ENCODE peak calls at places on chromosomes 1 and 21, in nine cellular contexts. T, Y, Z, R, C, W, F, L and Q are unnamed samples.

GRCh38 chr1:145711213-145711651 is 4.1 kb upstream of the PDZK1 start:
- DNase-seq in T (no peak), Y (peak), Z (no peak), R (no peak), C (no peak), W (no peak), F (no peak), L (no peak), Q (no peak)

GRCh38 chr1:58397187-58397820 is 149.2 kb downstream of the OMA1 start:
- DNase-seq in T (no peak), Y (no peak), Z (no peak), R (peak), C (no peak), W (no peak), F (no peak), L (no peak), Q (no peak)

GRCh38 chr1:20729155-20729931 is 3.2 kb downstream of the SH2D5 start:
- DNase-seq in T (no peak), Y (no peak), Z (no peak), R (no peak), C (no peak), W (peak), F (no peak), L (peak), Q (no peak)

GRCh38 chr21:43599728-43600127 is 59.6 kb downstream of the HSF2BP start:
- DNase-seq in T (no peak), Y (no peak), Z (no peak), R (no peak), C (no peak), W (no peak), F (no peak), L (no peak), Q (no peak)

GRCh38 chr1:160361199-160361598 is 5.7 kb upstream of the NHLH1 start:
- DNase-seq in T (no peak), Y (no peak), Z (no peak), R (no peak), C (no peak), W (no peak), F (no peak), L (no peak), Q (no peak)

GRCh38 chr1:34037109-34037508 is 127.9 kb downstream of the CSMD2 start:
- DNase-seq in T (no peak), Y (no peak), Z (no peak), R (no peak), C (no peak), W (no peak), F (no peak), L (no peak), Q (no peak)

GRCh38 chr1:86992790-86993189 is 78.4 kb downstream of the HS2ST1 start:
- DNase-seq in T (no peak), Y (no peak), Z (no peak), R (no peak), C (no peak), W (no peak), F (peak), L (no peak), Q (no peak)

GRCh38 chr1:64251971-64252370 is 48.5 kb downstream of the UBE2U start:
- DNase-seq in T (no peak), Y (no peak), Z (no peak), R (peak), C (no peak), W (no peak), F (peak), L (no peak), Q (no peak)

GRCh38 chr1:246608616-246609376 is 42.5 kb downstream of the CNST start:
- DNase-seq in T (peak), Y (no peak), Z (peak), R (peak), C (peak), W (no peak), F (peak), L (no peak), Q (no peak)

GRCh38 chr1:162186406-162186805 is 116.9 kb downstream of the NOS1AP start:
- DNase-seq in T (no peak), Y (no peak), Z (no peak), R (no peak), C (no peak), W (no peak), F (no peak), L (no peak), Q (no peak)

GRCh38 chr1:32138965-32139364 is 31.1 kb downstream of the KPNA6 start:
- DNase-seq in T (peak), Y (no peak), Z (no peak), R (peak), C (no peak), W (no peak), F (peak), L (no peak), Q (no peak)

GRCh38 chr21:17454315-17455027 is 58.4 kb upstream of the CXADR start:
- DNase-seq in T (peak), Y (peak), Z (peak), R (peak), C (no peak), W (peak), F (peak), L (no peak), Q (peak)